ENCODE peak calls at places on chromosomes 11 and 22, in ten cellular contexts. One of them, this sample, is unnamed.

GRCh38 chr11:17867346-17867745 is 132.8 kb downstream of the KCNC1 start:
- DNase-seq in CD8-positive, alpha-beta T cell: no peak
- DNase-seq in brain microvascular endothelial cell: no peak
- DNase-seq in renal cortical epithelial cell: no peak
- DNase-seq in HL-60: no peak
- DNase-seq in amniotic stem cell: no peak
- DNase-seq in HFFc6: no peak
- DNase-seq in mucosa of gallbladder: no peak
- DNase-seq in GM12892: no peak
- DNase-seq in left cardiac atrium: no peak
- DNase-seq in this sample: no peak

GRCh38 chr22:26617251-26618199 is at the start of gene CRYBB1:
- DNase-seq in CD8-positive, alpha-beta T cell: no peak
- DNase-seq in brain microvascular endothelial cell: no peak
- DNase-seq in renal cortical epithelial cell: no peak
- DNase-seq in HL-60: no peak
- DNase-seq in amniotic stem cell: no peak
- DNase-seq in HFFc6: no peak
- DNase-seq in mucosa of gallbladder: no peak
- DNase-seq in GM12892: no peak
- DNase-seq in left cardiac atrium: no peak
- DNase-seq in this sample: no peak

GRCh38 chr22:17303840-17304779 is 65.2 kb upstream of the CECR2 start:
- DNase-seq in CD8-positive, alpha-beta T cell: peak
- DNase-seq in brain microvascular endothelial cell: no peak
- DNase-seq in renal cortical epithelial cell: no peak
- DNase-seq in HL-60: no peak
- DNase-seq in amniotic stem cell: no peak
- DNase-seq in HFFc6: no peak
- DNase-seq in mucosa of gallbladder: no peak
- DNase-seq in GM12892: peak
- DNase-seq in left cardiac atrium: no peak
- DNase-seq in this sample: no peak

GRCh38 chr11:76891793-76892192 is 31.1 kb downstream of the ACER3 start:
- DNase-seq in CD8-positive, alpha-beta T cell: no peak
- DNase-seq in brain microvascular endothelial cell: no peak
- DNase-seq in renal cortical epithelial cell: no peak
- DNase-seq in HL-60: no peak
- DNase-seq in amniotic stem cell: no peak
- DNase-seq in HFFc6: no peak
- DNase-seq in mucosa of gallbladder: no peak
- DNase-seq in GM12892: no peak
- DNase-seq in left cardiac atrium: no peak
- DNase-seq in this sample: no peak

GRCh38 chr22:45631839-45632238 is 39.8 kb upstream of the ATXN10 start:
- DNase-seq in CD8-positive, alpha-beta T cell: no peak
- DNase-seq in brain microvascular endothelial cell: no peak
- DNase-seq in renal cortical epithelial cell: no peak
- DNase-seq in HL-60: no peak
- DNase-seq in amniotic stem cell: no peak
- DNase-seq in HFFc6: no peak
- DNase-seq in mucosa of gallbladder: no peak
- DNase-seq in GM12892: no peak
- DNase-seq in left cardiac atrium: no peak
- DNase-seq in this sample: no peak

GRCh38 chr11:83092488-83093384 is 21.0 kb upstream of the RAB30 start:
- DNase-seq in CD8-positive, alpha-beta T cell: no peak
- DNase-seq in brain microvascular endothelial cell: no peak
- DNase-seq in renal cortical epithelial cell: peak
- DNase-seq in HL-60: no peak
- DNase-seq in amniotic stem cell: no peak
- DNase-seq in HFFc6: no peak
- DNase-seq in mucosa of gallbladder: peak
- DNase-seq in GM12892: no peak
- DNase-seq in left cardiac atrium: no peak
- DNase-seq in this sample: no peak

GRCh38 chr11:40513281-40513680 is 946.2 kb downstream of the LRRC4C start:
- DNase-seq in CD8-positive, alpha-beta T cell: no peak
- DNase-seq in brain microvascular endothelial cell: no peak
- DNase-seq in renal cortical epithelial cell: no peak
- DNase-seq in HL-60: no peak
- DNase-seq in amniotic stem cell: no peak
- DNase-seq in HFFc6: no peak
- DNase-seq in mucosa of gallbladder: no peak
- DNase-seq in GM12892: no peak
- DNase-seq in left cardiac atrium: no peak
- DNase-seq in this sample: no peak

GRCh38 chr11:2714871-2715270 is 15.1 kb upstream of the KCNQ1OT1 start:
- DNase-seq in CD8-positive, alpha-beta T cell: no peak
- DNase-seq in brain microvascular endothelial cell: no peak
- DNase-seq in renal cortical epithelial cell: no peak
- DNase-seq in HL-60: no peak
- DNase-seq in amniotic stem cell: no peak
- DNase-seq in HFFc6: no peak
- DNase-seq in mucosa of gallbladder: no peak
- DNase-seq in GM12892: no peak
- DNase-seq in left cardiac atrium: no peak
- DNase-seq in this sample: no peak

GRCh38 chr11:119641991-119642745 is 86.8 kb downstream of the NECTIN1 start:
- DNase-seq in CD8-positive, alpha-beta T cell: peak
- DNase-seq in brain microvascular endothelial cell: peak
- DNase-seq in renal cortical epithelial cell: no peak
- DNase-seq in HL-60: no peak
- DNase-seq in amniotic stem cell: no peak
- DNase-seq in HFFc6: peak
- DNase-seq in mucosa of gallbladder: no peak
- DNase-seq in GM12892: no peak
- DNase-seq in left cardiac atrium: no peak
- DNase-seq in this sample: no peak

GRCh38 chr11:110430267-110431211 is 791 bp downstream of the FDX1 start:
- DNase-seq in CD8-positive, alpha-beta T cell: peak
- DNase-seq in brain microvascular endothelial cell: no peak
- DNase-seq in renal cortical epithelial cell: peak
- DNase-seq in HL-60: no peak
- DNase-seq in amniotic stem cell: no peak
- DNase-seq in HFFc6: no peak
- DNase-seq in mucosa of gallbladder: peak
- DNase-seq in GM12892: no peak
- DNase-seq in left cardiac atrium: no peak
- DNase-seq in this sample: peak

This sample was measured in SJSA1.